ENCODE peak calls at places on chromosomes 3 and 15, in six cellular contexts. One of them, this sample, is unnamed.

GRCh38 chr3:117692416-117692995 is 982.9 kb downstream of the TUSC7 start:
- DNase-seq in amniotic stem cell: no peak
- DNase-seq in kidney tubule cell: peak
- DNase-seq in T-helper 17 cell: no peak
- DNase-seq in Karpas-422: no peak
- DNase-seq in aorta: no peak
- DNase-seq in this sample: no peak

GRCh38 chr15:73387507-73388255 is 18.9 kb upstream of the HCN4 start:
- DNase-seq in amniotic stem cell: no peak
- DNase-seq in kidney tubule cell: peak
- DNase-seq in T-helper 17 cell: no peak
- DNase-seq in Karpas-422: no peak
- DNase-seq in aorta: no peak
- DNase-seq in this sample: no peak

GRCh38 chr3:152174876-152175575 is 93.7 kb upstream of the MBNL1 start:
- DNase-seq in amniotic stem cell: no peak
- DNase-seq in kidney tubule cell: peak
- DNase-seq in T-helper 17 cell: no peak
- DNase-seq in Karpas-422: no peak
- DNase-seq in aorta: no peak
- DNase-seq in this sample: no peak

GRCh38 chr15:72685301-72685924 is 569 bp downstream of the HIGD2B start:
- DNase-seq in amniotic stem cell: no peak
- DNase-seq in kidney tubule cell: no peak
- DNase-seq in T-helper 17 cell: no peak
- DNase-seq in Karpas-422: peak
- DNase-seq in aorta: no peak
- DNase-seq in this sample: no peak

GRCh38 chr15:44716983-44717602 is 5.8 kb downstream of the B2M start:
- DNase-seq in amniotic stem cell: no peak
- DNase-seq in kidney tubule cell: no peak
- DNase-seq in T-helper 17 cell: no peak
- DNase-seq in Karpas-422: peak
- DNase-seq in aorta: no peak
- DNase-seq in this sample: no peak

GRCh38 chr3:11626084-11626463 is 17.6 kb downstream of the VGLL4 start:
- DNase-seq in amniotic stem cell: no peak
- DNase-seq in kidney tubule cell: no peak
- DNase-seq in T-helper 17 cell: no peak
- DNase-seq in Karpas-422: peak
- DNase-seq in aorta: no peak
- DNase-seq in this sample: no peak

GRCh38 chr3:45065373-45065720 is 39.2 kb downstream of the CLEC3B start:
- DNase-seq in amniotic stem cell: no peak
- DNase-seq in kidney tubule cell: no peak
- DNase-seq in T-helper 17 cell: no peak
- DNase-seq in Karpas-422: no peak
- DNase-seq in aorta: no peak
- DNase-seq in this sample: no peak

GRCh38 chr15:33028495-33028894 is 166.0 kb downstream of the FMN1 start:
- DNase-seq in amniotic stem cell: no peak
- DNase-seq in kidney tubule cell: no peak
- DNase-seq in T-helper 17 cell: no peak
- DNase-seq in Karpas-422: no peak
- DNase-seq in aorta: no peak
- DNase-seq in this sample: no peak

GRCh38 chr15:83565553-83566159 is 88.3 kb upstream of the ADAMTSL3 start:
- DNase-seq in amniotic stem cell: no peak
- DNase-seq in kidney tubule cell: peak
- DNase-seq in T-helper 17 cell: no peak
- DNase-seq in Karpas-422: peak
- DNase-seq in aorta: no peak
- DNase-seq in this sample: no peak

GRCh38 chr3:10520118-10520517 is 14.7 kb upstream of the ATP2B2 start:
- DNase-seq in amniotic stem cell: no peak
- DNase-seq in kidney tubule cell: no peak
- DNase-seq in T-helper 17 cell: no peak
- DNase-seq in Karpas-422: no peak
- DNase-seq in aorta: peak
- DNase-seq in this sample: no peak

GRCh38 chr3:119595639-119596329 is 1.9 kb upstream of the PLA1A start:
- DNase-seq in amniotic stem cell: no peak
- DNase-seq in kidney tubule cell: peak
- DNase-seq in T-helper 17 cell: no peak
- DNase-seq in Karpas-422: no peak
- DNase-seq in aorta: no peak
- DNase-seq in this sample: no peak

This sample was measured in effector CD8-positive, alpha-beta T cell.